ENCODE peak calls at places on chromosome 16, in five cellular contexts. One of them, this sample, is unnamed.

GRCh38 chr16:59733321-59733720 is 999.2 kb upstream of the GOT2 start:
- DNase-seq in esophagus muscularis mucosa: no peak
- DNase-seq in lung: no peak
- DNase-seq in pancreas: no peak
- DNase-seq in heart right ventricle: no peak
- DNase-seq in this sample: no peak

GRCh38 chr16:15966420-15967222 is 17.2 kb downstream of the ABCC1 start:
- DNase-seq in lung: peak; percentile 51
- DNase-seq in esophagus muscularis mucosa: no peak
- DNase-seq in heart right ventricle: no peak
- DNase-seq in pancreas: no peak
- DNase-seq in this sample: no peak

GRCh38 chr16:64951681-64952080 is 170.2 kb downstream of the CDH11 start:
- DNase-seq in pancreas: no peak
- DNase-seq in esophagus muscularis mucosa: no peak
- DNase-seq in lung: no peak
- DNase-seq in heart right ventricle: no peak
- DNase-seq in this sample: no peak

GRCh38 chr16:11349599-11350276 is 4.5 kb downstream of the RMI2 start:
- DNase-seq in pancreas: no peak
- DNase-seq in lung: peak; percentile 51
- DNase-seq in heart right ventricle: peak; percentile 54
- DNase-seq in esophagus muscularis mucosa: no peak
- DNase-seq in this sample: peak; percentile 72

GRCh38 chr16:4511441-4512082 is 27.0 kb downstream of the CDIP1 start:
- DNase-seq in esophagus muscularis mucosa: no peak
- DNase-seq in lung: peak; percentile 36
- DNase-seq in heart right ventricle: peak; percentile 54
- DNase-seq in pancreas: peak; percentile 81
- DNase-seq in this sample: no peak

GRCh38 chr16:59635674-59636073 is 901.6 kb upstream of the GOT2 start:
- DNase-seq in lung: no peak
- DNase-seq in pancreas: no peak
- DNase-seq in esophagus muscularis mucosa: no peak
- DNase-seq in heart right ventricle: no peak
- DNase-seq in this sample: no peak

GRCh38 chr16:82074019-82074558 is 39.0 kb downstream of the HSD17B2 start:
- DNase-seq in lung: no peak
- DNase-seq in heart right ventricle: no peak
- DNase-seq in pancreas: no peak
- DNase-seq in esophagus muscularis mucosa: no peak
- DNase-seq in this sample: no peak

GRCh38 chr16:47046726-47047602 is 73.5 kb upstream of the DNAJA2 start:
- DNase-seq in pancreas: no peak
- DNase-seq in lung: no peak
- DNase-seq in esophagus muscularis mucosa: no peak
- DNase-seq in heart right ventricle: no peak
- DNase-seq in this sample: no peak

GRCh38 chr16:77359065-77359502 is 75.8 kb downstream of the ADAMTS18 start:
- DNase-seq in heart right ventricle: no peak
- DNase-seq in esophagus muscularis mucosa: no peak
- DNase-seq in pancreas: no peak
- DNase-seq in lung: no peak
- DNase-seq in this sample: no peak

GRCh38 chr16:89047331-89048086 is 46.1 kb upstream of the ACSF3 start:
- DNase-seq in lung: no peak
- DNase-seq in heart right ventricle: no peak
- DNase-seq in pancreas: peak; percentile 48
- DNase-seq in esophagus muscularis mucosa: no peak
- DNase-seq in this sample: peak; percentile 43

GRCh38 chr16:21097151-21097550 is 53.5 kb downstream of the DNAH3 start:
- DNase-seq in lung: no peak
- DNase-seq in pancreas: no peak
- DNase-seq in esophagus muscularis mucosa: no peak
- DNase-seq in heart right ventricle: no peak
- DNase-seq in this sample: no peak

GRCh38 chr16:57535680-57536305 is 578 bp downstream of the CCDC102A start:
- DNase-seq in lung: peak; percentile 94
- DNase-seq in pancreas: peak; percentile 97
- DNase-seq in esophagus muscularis mucosa: peak; percentile 98
- DNase-seq in heart right ventricle: peak; percentile 96
- DNase-seq in this sample: peak; percentile 73

GRCh38 chr16:22685162-22685830 is 128.7 kb upstream of the HS3ST2 start:
- DNase-seq in pancreas: no peak
- DNase-seq in heart right ventricle: peak; percentile 34
- DNase-seq in lung: peak; percentile 58
- DNase-seq in esophagus muscularis mucosa: no peak
- DNase-seq in this sample: no peak

GRCh38 chr16:8173111-8173644 is 417.1 kb downstream of the TMEM114 start:
- DNase-seq in esophagus muscularis mucosa: no peak
- DNase-seq in pancreas: peak; percentile 80
- DNase-seq in lung: peak; percentile 53
- DNase-seq in heart right ventricle: peak; percentile 56
- DNase-seq in this sample: no peak

GRCh38 chr16:11986521-11987057 is 10.1 kb downstream of the SNX29 start:
- DNase-seq in heart right ventricle: no peak
- DNase-seq in lung: no peak
- DNase-seq in esophagus muscularis mucosa: no peak
- DNase-seq in pancreas: no peak
- DNase-seq in this sample: no peak

DNA sequence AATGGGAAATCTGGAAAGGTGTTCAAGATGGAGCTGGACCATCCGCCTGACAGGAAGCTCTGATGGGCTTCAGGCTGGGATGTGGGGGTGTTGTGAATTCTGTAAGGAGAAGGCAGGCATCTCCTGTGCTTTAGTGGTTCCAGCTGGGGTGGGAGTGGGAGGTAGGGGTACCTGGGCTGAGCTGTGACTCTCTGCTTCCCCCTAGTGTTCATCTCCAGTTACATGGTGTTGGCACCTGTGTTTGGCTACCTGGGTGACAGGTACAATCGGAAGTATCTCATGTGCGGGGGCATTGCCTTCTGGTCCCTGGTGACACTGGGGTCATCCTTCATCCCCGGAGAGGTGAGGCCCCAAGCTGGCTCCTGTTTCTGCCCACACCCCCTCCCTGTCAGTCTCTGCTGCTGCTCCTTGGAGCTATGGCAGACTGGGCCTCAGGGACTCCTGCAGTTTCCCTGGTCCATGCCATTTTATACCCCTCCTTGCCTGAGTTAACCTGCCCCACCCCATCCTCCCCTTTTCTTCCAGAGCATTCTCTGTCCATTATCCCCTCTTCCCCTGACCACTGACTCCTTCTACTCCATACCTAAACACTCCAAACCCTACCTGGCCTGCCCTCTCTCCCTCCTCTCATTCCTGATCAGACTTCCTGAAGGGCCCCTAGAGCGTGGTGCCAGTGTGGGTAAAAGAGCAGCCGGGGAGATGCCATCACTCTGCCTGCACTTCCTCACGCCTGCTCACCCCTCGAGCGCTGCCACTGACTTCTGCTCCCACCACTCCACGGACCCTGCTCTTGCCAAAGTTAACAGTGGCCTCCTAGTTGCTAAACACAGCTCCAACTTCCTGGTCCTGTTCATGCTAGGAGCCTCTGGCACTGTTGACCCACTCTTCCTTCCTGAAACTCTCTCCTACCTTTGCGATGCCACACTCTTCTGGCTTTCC is 3.4 kb downstream of the SPNS1 start:
- DNase-seq in heart right ventricle: no peak
- DNase-seq in pancreas: no peak
- DNase-seq in lung: no peak
- DNase-seq in esophagus muscularis mucosa: no peak
- DNase-seq in this sample: no peak
- TF ChIP-seq CTCF in heart right ventricle: peak; percentile 17
- TF ChIP-seq CTCF in pancreas: peak; percentile 56
- TF ChIP-seq CTCF in lung: no peak
- TF ChIP-seq CTCF in esophagus muscularis mucosa: peak; percentile 8
- TF ChIP-seq CTCF in this sample: peak; percentile 32

GRCh38 chr16:50253511-50253903 is 12.8 kb upstream of the ADCY7 start:
- DNase-seq in pancreas: peak; percentile 41
- DNase-seq in heart right ventricle: no peak
- DNase-seq in esophagus muscularis mucosa: no peak
- DNase-seq in lung: no peak
- DNase-seq in this sample: no peak
- TF ChIP-seq CTCF in pancreas: no peak
- TF ChIP-seq CTCF in heart right ventricle: no peak
- TF ChIP-seq CTCF in esophagus muscularis mucosa: no peak
- TF ChIP-seq CTCF in lung: no peak
- TF ChIP-seq CTCF in this sample: no peak

DNA sequence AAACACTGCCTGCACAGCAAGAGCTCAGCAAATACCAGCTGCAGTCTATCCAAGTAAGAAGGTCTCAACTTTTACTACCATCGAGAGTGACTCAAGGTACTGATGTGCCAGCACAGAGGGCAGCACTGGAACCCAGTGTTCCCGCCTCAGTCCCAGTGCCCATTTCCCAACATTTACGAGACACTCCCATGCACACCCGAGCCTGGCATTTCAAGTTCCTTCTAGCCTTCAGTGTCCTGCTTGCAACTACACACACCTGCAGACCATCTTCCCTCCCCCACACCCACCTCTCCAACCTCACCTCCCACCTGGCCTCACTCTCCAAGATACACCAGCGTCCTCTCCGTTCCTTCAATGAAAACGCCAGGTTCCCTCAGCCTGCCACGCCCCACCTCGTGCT is 3.2 kb downstream of the KLHDC4 start:
- DNase-seq in esophagus muscularis mucosa: no peak
- DNase-seq in heart right ventricle: no peak
- DNase-seq in pancreas: no peak
- DNase-seq in lung: no peak
- DNase-seq in this sample: no peak
- TF ChIP-seq CTCF in esophagus muscularis mucosa: no peak
- TF ChIP-seq CTCF in heart right ventricle: no peak
- TF ChIP-seq CTCF in pancreas: no peak
- TF ChIP-seq CTCF in lung: no peak
- TF ChIP-seq CTCF in this sample: no peak

GRCh38 chr16:14003119-14003570 is 68.0 kb upstream of the MRTFB start:
- DNase-seq in heart right ventricle: peak; percentile 80
- DNase-seq in pancreas: no peak
- DNase-seq in esophagus muscularis mucosa: no peak
- DNase-seq in lung: peak; percentile 56
- DNase-seq in this sample: no peak
- TF ChIP-seq CTCF in heart right ventricle: peak; percentile 31
- TF ChIP-seq CTCF in pancreas: no peak
- TF ChIP-seq CTCF in esophagus muscularis mucosa: peak; percentile 28
- TF ChIP-seq CTCF in lung: no peak
- TF ChIP-seq CTCF in this sample: no peak

GRCh38 chr16:10226672-10227306 is 44.6 kb upstream of the GRIN2A start:
- DNase-seq in lung: no peak
- DNase-seq in esophagus muscularis mucosa: no peak
- DNase-seq in heart right ventricle: no peak
- DNase-seq in pancreas: no peak
- DNase-seq in this sample: no peak
- TF ChIP-seq CTCF in lung: no peak
- TF ChIP-seq CTCF in esophagus muscularis mucosa: no peak
- TF ChIP-seq CTCF in heart right ventricle: no peak
- TF ChIP-seq CTCF in pancreas: no peak
- TF ChIP-seq CTCF in this sample: no peak

GRCh38 chr16:1332618-1333148 is 762 bp upstream of the BAIAP3 start:
- DNase-seq in pancreas: no peak
- DNase-seq in heart right ventricle: no peak
- DNase-seq in esophagus muscularis mucosa: no peak
- DNase-seq in lung: no peak
- DNase-seq in this sample: no peak

GRCh38 chr16:1331712-1332617 is 1.5 kb upstream of the BAIAP3 start:
- DNase-seq in lung: peak; percentile 66
- DNase-seq in heart right ventricle: peak; percentile 74
- DNase-seq in pancreas: no peak
- DNase-seq in esophagus muscularis mucosa: no peak
- DNase-seq in this sample: no peak

GRCh38 chr16:1330931-1331711 is 2.3 kb upstream of the BAIAP3 start:
- DNase-seq in heart right ventricle: no peak
- DNase-seq in pancreas: no peak
- DNase-seq in esophagus muscularis mucosa: no peak
- DNase-seq in lung: no peak
- DNase-seq in this sample: no peak

GRCh38 chr16:1327619-1327947 is 5.9 kb upstream of the BAIAP3 start:
- DNase-seq in esophagus muscularis mucosa: no peak
- DNase-seq in heart right ventricle: no peak
- DNase-seq in pancreas: no peak
- DNase-seq in lung: no peak
- DNase-seq in this sample: no peak

DNA sequence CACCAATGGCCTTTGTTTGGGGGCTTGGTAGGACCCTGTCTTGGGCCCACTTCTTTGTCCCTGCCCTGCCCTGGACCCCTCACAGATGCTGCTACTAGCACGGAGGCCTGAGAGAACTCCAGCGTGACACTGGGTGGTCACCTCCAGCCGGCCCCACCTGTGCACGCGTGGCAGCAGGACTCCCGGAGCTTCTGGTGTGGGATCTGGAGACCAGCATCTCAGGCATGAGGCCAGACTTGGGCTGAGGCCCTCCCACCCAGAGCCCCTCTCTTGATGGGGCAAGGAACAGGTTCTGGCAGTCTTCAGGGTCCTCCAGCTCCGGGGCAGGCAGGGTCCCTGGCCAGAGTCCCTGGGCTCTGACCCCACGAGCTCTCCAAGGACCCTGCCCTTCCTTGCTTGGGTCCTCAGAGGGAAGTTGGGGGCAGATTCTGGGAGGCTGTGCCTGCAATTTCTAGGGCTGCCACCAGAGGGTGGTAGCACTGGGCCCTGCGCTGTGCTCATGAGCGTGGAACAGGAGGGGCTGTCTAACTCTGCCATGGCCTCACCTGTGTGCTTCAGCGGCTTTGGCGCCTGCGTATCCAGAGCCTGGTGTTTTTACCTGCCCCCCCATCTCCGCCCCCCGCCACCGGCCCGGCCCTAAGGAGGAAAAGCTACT is 3.1 kb upstream of the BAIAP3 start:
- DNase-seq in lung: no peak
- DNase-seq in pancreas: no peak
- DNase-seq in heart right ventricle: no peak
- DNase-seq in esophagus muscularis mucosa: no peak
- DNase-seq in this sample: no peak
- TF ChIP-seq CTCF in lung: no peak
- TF ChIP-seq CTCF in pancreas: no peak
- TF ChIP-seq CTCF in heart right ventricle: peak; percentile 18
- TF ChIP-seq CTCF in esophagus muscularis mucosa: peak; percentile 34
- TF ChIP-seq CTCF in this sample: peak; percentile 53

This sample was measured in CD14-positive monocyte.